ENCODE peak calls at places on chromosomes 16 and 17, in ten cellular contexts. K, F, N, O, D, P, T, G, Q and U are unnamed samples.

GRCh38 chr16:79690159-79690558 is 89.6 kb upstream of the MAF start:
- DNase-seq in O (no peak), T (no peak), F (no peak), Q (no peak), G (no peak), N (no peak), K (no peak), P (no peak), D (no peak), U (no peak)

GRCh38 chr16:9318764-9319163 is 227.3 kb downstream of the HAPSTR1 start:
- DNase-seq in T (no peak), P (no peak), F (no peak), Q (no peak), K (no peak), O (no peak), N (no peak), G (no peak), D (no peak), U (no peak)

GRCh38 chr17:41910701-41911391 is 7.9 kb downstream of the ACLY start:
- DNase-seq in O (peak; percentile 86), N (no peak), K (no peak), G (no peak), T (no peak), F (no peak), P (peak; percentile 99), D (no peak), Q (no peak), U (no peak)

GRCh38 chr17:80455328-80455710 is 21.1 kb downstream of the NPTX1 start:
- DNase-seq in Q (no peak), D (peak; percentile 34), K (no peak), F (no peak), P (peak; percentile 46), T (no peak), G (peak; percentile 89), N (no peak), O (no peak), U (peak; percentile 51)

GRCh38 chr16:87436225-87437172 is 44.4 kb downstream of the MAP1LC3B start:
- DNase-seq in T (no peak), N (no peak), O (no peak), G (no peak), K (no peak), F (peak; percentile 72), P (peak; percentile 47), D (no peak), Q (no peak), U (no peak)

GRCh38 chr17:34763727-34764665 is 184.6 kb downstream of the TMEM132E start:
- DNase-seq in F (no peak), G (no peak), O (no peak), K (no peak), D (no peak), T (no peak), P (peak; percentile 0), N (no peak), Q (no peak), U (no peak)

GRCh38 chr16:85353839-85354622 is 241.8 kb upstream of the CIBAR2 start:
- DNase-seq in D (no peak), P (no peak), N (no peak), T (peak; percentile 88), K (no peak), O (no peak), Q (peak; percentile 85), G (no peak), F (no peak), U (no peak)

GRCh38 chr17:561118-561517 is 153.5 kb downstream of the VPS53 start:
- DNase-seq in O (peak; percentile 36), N (no peak), K (no peak), T (no peak), G (no peak), Q (no peak), D (no peak), P (peak; percentile 85), F (no peak), U (no peak)

GRCh38 chr16:54645328-54645727 is 285.3 kb upstream of the IRX5 start:
- DNase-seq in K (no peak), D (no peak), F (no peak), N (no peak), G (no peak), O (no peak), T (peak; percentile 52), Q (peak; percentile 60), P (no peak), U (no peak)

GRCh38 chr17:49899588-49899987 is 51.7 kb upstream of the TAC4 start:
- DNase-seq in G (no peak), P (no peak), K (no peak), O (no peak), T (no peak), F (no peak), Q (no peak), D (no peak), N (no peak), U (no peak)

GRCh38 chr16:14111713-14112538 is 40.8 kb downstream of the MRTFB start:
- DNase-seq in D (no peak), P (no peak), Q (no peak), F (peak; percentile 59), K (no peak), T (peak; percentile 84), G (no peak), N (no peak), O (no peak), U (peak; percentile 67)

GRCh38 chr17:27247071-27247957 is 46.6 kb upstream of the WSB1 start:
- DNase-seq in O (peak; percentile 43), T (peak; percentile 21), D (no peak), F (no peak), G (no peak), Q (peak; percentile 76), P (peak; percentile 85), K (no peak), N (no peak), U (peak; percentile 75)

GRCh38 chr17:81252336-81253329 is 13.5 kb downstream of the NDUFAF8 start:
- DNase-seq in K (no peak), T (no peak), G (peak; percentile 54), O (no peak), N (no peak), P (no peak), Q (no peak), D (no peak), F (no peak), U (no peak)

GRCh38 chr17:6457688-6458190 is 13.5 kb downstream of the PIMREG start:
- DNase-seq in G (no peak), T (no peak), N (no peak), K (no peak), D (no peak), Q (no peak), F (no peak), P (no peak), O (no peak), U (no peak)

GRCh38 chr16:15502041-15502725 is 67.8 kb downstream of the BMERB1 start:
- DNase-seq in P (peak; percentile 96), F (no peak), Q (no peak), T (no peak), D (peak; percentile 95), K (no peak), G (no peak), O (peak; percentile 76), N (no peak), U (no peak)

GRCh38 chr17:63881935-63882601 is at the start of gene GH2:
- DNase-seq in G (no peak), N (peak; percentile 64), Q (peak; percentile 49), D (peak; percentile 56), O (no peak), P (peak; percentile 34), K (peak; percentile 57), F (peak; percentile 45), T (peak; percentile 45), U (peak; percentile 28)
- TF ChIP-seq CTCF in G (peak; percentile 65), N (peak; percentile 63), Q (peak; percentile 14), D (peak; percentile 89), O (peak; percentile 58), P (peak; percentile 44), K (peak; percentile 47), F (peak; percentile 43), T (peak; percentile 46), U (peak; percentile 55)

DNA sequence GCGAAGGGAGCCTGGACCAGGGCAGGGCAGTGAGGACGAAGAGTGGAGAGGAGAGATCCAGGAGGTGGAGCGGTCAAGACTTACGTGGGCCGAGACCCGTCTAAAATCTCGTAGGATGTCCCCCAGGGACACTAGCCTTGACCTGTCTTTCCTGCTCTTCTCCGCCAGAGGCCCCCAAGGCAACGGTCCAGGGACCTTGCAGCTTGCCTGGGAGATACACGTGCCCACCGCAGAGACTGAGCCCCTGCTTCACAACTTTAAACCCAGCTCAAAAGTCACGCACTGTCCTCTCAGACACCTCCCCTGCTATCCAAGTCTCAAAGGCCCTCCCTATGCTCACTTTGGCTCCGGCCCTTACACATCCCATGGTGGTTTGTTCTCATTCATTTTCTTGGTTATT is 9.4 kb downstream of the TIGD7 start:
- DNase-seq in K (no peak), F (no peak), N (no peak), D (no peak), P (no peak), T (no peak), Q (no peak), G (no peak), O (no peak), U (no peak)
- H3K9me3 ChIP-seq in K (peaks cover 80% of the 10 kb centered on the region), F (no peaks in the 10 kb centered on the region), N (peaks cover 48% of the 10 kb centered on the region), D (peaks cover 18% of the 10 kb centered on the region), P (peaks cover 59% of the 10 kb centered on the region), T (no peaks in the 10 kb centered on the region), Q (peaks cover 43% of the 10 kb centered on the region), G (no peaks in the 10 kb centered on the region), O (peaks cover 66% of the 10 kb centered on the region), U (peaks cover 79% of the 10 kb centered on the region)

DNA sequence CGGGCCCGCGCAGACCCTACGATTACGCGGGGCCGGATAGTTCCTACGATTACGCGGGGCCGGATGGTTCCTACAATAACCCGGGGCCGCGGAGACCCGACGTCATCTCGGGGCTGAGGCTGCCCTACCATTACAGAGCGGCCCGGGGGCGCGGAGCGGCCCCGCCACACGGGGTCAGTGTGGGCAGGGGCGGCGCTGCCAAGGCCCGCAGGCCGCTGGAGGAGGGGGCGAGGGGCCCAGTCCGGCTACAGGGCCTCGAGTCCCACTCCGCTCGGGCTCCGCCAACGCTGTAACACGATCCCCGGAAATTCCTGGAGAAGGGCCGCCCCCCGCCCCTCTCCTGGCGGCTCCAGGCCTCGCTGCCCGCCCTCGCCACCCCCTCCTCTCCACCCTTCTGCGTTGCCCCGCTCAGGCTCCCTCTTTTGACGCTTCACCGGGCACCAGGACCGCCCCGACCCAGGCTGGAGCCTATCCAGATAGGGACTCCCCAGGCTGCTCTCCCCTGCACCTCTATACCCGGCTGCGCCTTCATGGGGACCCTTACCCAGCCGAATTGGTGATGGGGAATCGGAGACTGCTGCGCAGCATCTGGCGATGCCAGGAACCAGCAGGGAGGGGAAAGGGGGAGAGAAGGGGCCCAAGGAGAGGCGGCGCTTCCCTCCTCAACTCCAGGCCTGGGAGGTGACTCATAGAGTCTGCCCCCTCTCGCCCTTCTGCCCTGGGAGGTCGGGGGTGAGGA is at the start of gene RAB34:
- DNase-seq in D (no peak), P (peak; percentile 89), K (no peak), F (peak; percentile 91), N (peak; percentile 22), O (peak; percentile 74), Q (peak; percentile 77), G (peak; percentile 89), T (peak; percentile 93), U (peak; percentile 87)
- TF ChIP-seq CTCF in D (no peak), P (peak; percentile 45), K (no peak), F (peak; percentile 15), N (no peak), O (peak; percentile 15), Q (no peak), G (no peak), T (peak; percentile 35), U (peak; percentile 15)

DNA sequence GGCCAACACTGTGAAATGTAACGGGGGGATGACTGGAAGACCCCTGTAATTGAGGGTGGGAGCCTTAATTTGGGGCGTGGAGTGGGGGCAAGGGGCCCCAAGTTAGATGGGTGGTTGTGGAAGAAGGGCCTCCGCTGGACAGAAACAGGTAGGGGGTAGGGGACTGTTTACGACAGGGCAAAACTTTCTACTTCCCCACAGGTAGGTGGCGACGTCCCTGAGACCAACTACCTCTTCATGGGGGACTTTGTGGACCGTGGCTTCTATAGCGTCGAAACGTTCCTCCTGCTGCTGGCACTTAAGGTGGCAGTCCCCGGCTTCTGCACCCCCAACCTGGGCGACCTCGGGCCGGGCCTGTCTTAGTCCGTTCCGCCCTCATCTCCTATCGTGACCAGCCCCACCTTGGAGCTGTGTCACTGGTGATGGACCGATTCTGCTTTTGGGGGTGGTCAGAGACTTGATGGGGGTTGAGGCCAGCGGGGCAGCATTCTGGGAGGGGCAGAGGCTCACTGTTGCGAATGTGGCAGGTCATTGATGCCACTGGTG is 6.8 kb downstream of the PPP4C start:
- DNase-seq in F (no peak), N (no peak), Q (no peak), D (no peak), K (no peak), G (no peak), T (no peak), P (no peak), O (no peak), U (no peak)
- H3K9me3 ChIP-seq in F (no peaks in the 10 kb centered on the region), N (no peaks in the 10 kb centered on the region), Q (no peaks in the 10 kb centered on the region), D (no peaks in the 10 kb centered on the region), K (no peaks in the 10 kb centered on the region), G (no peaks in the 10 kb centered on the region), T (no peaks in the 10 kb centered on the region), P (no peaks in the 10 kb centered on the region), O (no peaks in the 10 kb centered on the region), U (no peaks in the 10 kb centered on the region)